ENCODE peak calls at places on chromosomes 13 and 19, in five cellular contexts. V is trophoblast cell, C is IMR-90, Z is H9, I is neuronal stem cell. A is an unnamed sample.

GRCh38 chr13:39370554-39370953 is 232.4 kb downstream of the LHFPL6 start:
- DNase-seq in I (no peak), Z (no peak), V (peak), C (peak), A (no peak)

GRCh38 chr13:92719868-92720267 is 506.7 kb upstream of the GPC6 start:
- DNase-seq in C (no peak), I (peak), V (no peak), Z (peak), A (peak)

GRCh38 chr19:6532244-6532999 is 1.6 kb downstream of the TNFSF9 start:
- DNase-seq in I (no peak), V (no peak), C (no peak), Z (no peak), A (no peak)

GRCh38 chr19:38385804-38386257 is 2.0 kb downstream of the GGN start:
- DNase-seq in C (no peak), V (no peak), Z (peak), I (no peak), A (no peak)

GRCh38 chr19:52962394-52963228 is at the start of gene ZNF816:
- DNase-seq in Z (peak), I (peak), C (peak), V (peak), A (peak)

GRCh38 chr19:48921721-48922500 is 11.6 kb upstream of the DHDH start:
- DNase-seq in C (no peak), Z (no peak), I (no peak), V (no peak), A (no peak)

GRCh38 chr13:53848546-53848945 is 819.9 kb downstream of the OLFM4 start:
- DNase-seq in V (no peak), Z (no peak), C (no peak), I (peak), A (no peak)

GRCh38 chr19:5114713-5115112 is 145.8 kb downstream of the KDM4B start:
- DNase-seq in C (no peak), V (no peak), I (no peak), Z (no peak), A (no peak)

GRCh38 chr13:93409001-93409400 is 182.4 kb downstream of the GPC6 start:
- DNase-seq in Z (no peak), V (no peak), I (no peak), C (peak), A (no peak)

GRCh38 chr19:49564616-49565045 is 15.7 kb downstream of the NOSIP start:
- DNase-seq in V (no peak), C (no peak), Z (no peak), I (no peak), A (no peak)

GRCh38 chr19:15304140-15304705 is 28.1 kb downstream of the BRD4 start:
- DNase-seq in I (no peak), Z (no peak), C (no peak), V (no peak), A (no peak)

GRCh38 chr19:54319049-54319448 is 6.1 kb upstream of the LILRA5 start:
- DNase-seq in Z (no peak), I (no peak), V (peak), C (no peak), A (no peak)

GRCh38 chr19:35695895-35696422 is 8.4 kb upstream of the ZBTB32 start:
- DNase-seq in I (no peak), V (no peak), Z (no peak), C (no peak), A (no peak)

GRCh38 chr19:35693835-35694599 is 10.3 kb upstream of the ZBTB32 start:
- DNase-seq in C (peak), I (peak), V (peak), Z (peak), A (peak)

GRCh38 chr19:35692010-35692409 is 12.3 kb upstream of the ZBTB32 start:
- DNase-seq in C (no peak), V (no peak), I (no peak), Z (no peak), A (no peak)

GRCh38 chr19:35696835-35697234 is 7.5 kb upstream of the ZBTB32 start:
- DNase-seq in Z (no peak), I (no peak), C (no peak), V (no peak), A (no peak)

DNA sequence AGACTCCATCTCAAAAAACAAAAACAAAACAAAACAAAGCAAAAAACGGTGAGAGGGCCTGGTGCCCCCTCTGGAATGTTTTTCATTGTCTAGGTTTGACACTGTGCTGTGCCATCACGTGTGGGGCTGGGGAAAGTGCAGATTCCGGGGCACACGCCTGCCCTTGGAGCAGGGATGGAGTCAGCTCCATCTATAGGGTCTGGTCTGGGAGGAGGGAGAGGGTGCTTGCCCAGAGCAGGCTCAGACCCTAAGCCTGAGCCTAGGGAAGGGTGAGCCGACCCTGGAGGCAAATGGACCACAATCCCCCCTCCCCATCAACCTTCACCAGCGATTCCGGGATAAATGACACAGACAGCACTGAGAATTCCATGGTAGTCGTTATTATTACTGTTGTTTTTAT is 10.9 kb upstream of the ZBTB32 start:
- DNase-seq in Z (no peak), C (no peak), I (no peak), V (no peak), A (no peak)
- H4K91ac ChIP-seq in Z (no peak), C (no peak), I (no peak), V (no peak), A (no peak)

GRCh38 chr19:43934985-43935708 is at the start of gene ZNF45:
- DNase-seq in C (peak), I (peak), Z (peak), V (peak), A (peak)
- H4K91ac ChIP-seq in C (peak), I (no peak), Z (no peak), V (peak), A (no peak)

GRCh38 chr19:29214411-29214810 is 1.5 kb upstream of the UQCRFS1 start:
- DNase-seq in Z (no peak), I (no peak), C (no peak), V (peak), A (no peak)
- H4K91ac ChIP-seq in Z (no peak), I (no peak), C (no peak), V (no peak), A (no peak)

GRCh38 chr19:17753976-17754375 is 2.7 kb downstream of the FCHO1 start:
- DNase-seq in C (no peak), V (no peak), Z (no peak), I (no peak), A (no peak)
- H4K91ac ChIP-seq in C (no peak), V (no peak), Z (no peak), I (no peak), A (no peak)

GRCh38 chr13:51330741-51331140 is 8.8 kb upstream of the SERPINE3 start:
- DNase-seq in I (no peak), V (no peak), C (no peak), Z (no peak), A (no peak)

GRCh38 chr13:51325837-51326236 is 13.7 kb upstream of the SERPINE3 start:
- DNase-seq in V (no peak), Z (no peak), I (no peak), C (no peak), A (no peak)

GRCh38 chr13:51331354-51331861 is 8.1 kb upstream of the SERPINE3 start:
- DNase-seq in Z (no peak), I (no peak), C (no peak), V (no peak), A (no peak)

GRCh38 chr13:51326782-51327181 is 12.7 kb upstream of the SERPINE3 start:
- DNase-seq in C (no peak), Z (no peak), I (no peak), V (peak), A (no peak)

DNA sequence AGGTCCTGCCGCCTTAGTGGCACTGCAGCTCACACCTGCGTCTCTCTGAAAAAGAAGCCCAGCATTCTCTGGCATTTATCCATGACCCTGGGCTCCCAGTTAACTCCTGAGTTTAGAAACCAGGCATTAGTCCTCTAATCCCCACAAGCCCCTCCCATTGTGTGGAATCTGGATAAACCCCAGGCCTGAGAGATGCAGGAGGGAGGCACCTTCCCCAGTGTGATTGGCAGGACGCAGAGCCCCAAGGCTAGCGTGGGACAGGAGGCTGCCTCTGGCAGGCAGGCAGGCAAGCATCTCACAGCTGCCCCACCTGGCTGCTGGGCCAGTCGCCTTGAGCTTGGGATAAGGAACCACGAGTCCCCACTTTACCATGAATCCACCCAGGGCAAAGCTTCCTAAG is 11.0 kb upstream of the SERPINE3 start:
- DNase-seq in C (no peak), Z (peak), I (peak), V (no peak), A (peak)
- H4K91ac ChIP-seq in C (no peak), Z (no peak), I (no peak), V (no peak), A (no peak)

GRCh38 chr13:109126973-109127615 is 497.7 kb downstream of the MYO16 start:
- DNase-seq in V (no peak), Z (no peak), I (peak), C (no peak), A (no peak)

GRCh38 chr13:109123971-109124370 is 494.6 kb downstream of the MYO16 start:
- DNase-seq in I (no peak), C (no peak), V (no peak), Z (no peak), A (no peak)

GRCh38 chr13:109119886-109120285 is 490.5 kb downstream of the MYO16 start:
- DNase-seq in Z (no peak), V (no peak), C (peak), I (no peak), A (no peak)

GRCh38 chr13:109121826-109122225 is 492.4 kb downstream of the MYO16 start:
- DNase-seq in Z (no peak), I (no peak), V (no peak), C (no peak), A (no peak)
- H4K91ac ChIP-seq in Z (no peak), I (no peak), V (no peak), C (no peak), A (no peak)

DNA sequence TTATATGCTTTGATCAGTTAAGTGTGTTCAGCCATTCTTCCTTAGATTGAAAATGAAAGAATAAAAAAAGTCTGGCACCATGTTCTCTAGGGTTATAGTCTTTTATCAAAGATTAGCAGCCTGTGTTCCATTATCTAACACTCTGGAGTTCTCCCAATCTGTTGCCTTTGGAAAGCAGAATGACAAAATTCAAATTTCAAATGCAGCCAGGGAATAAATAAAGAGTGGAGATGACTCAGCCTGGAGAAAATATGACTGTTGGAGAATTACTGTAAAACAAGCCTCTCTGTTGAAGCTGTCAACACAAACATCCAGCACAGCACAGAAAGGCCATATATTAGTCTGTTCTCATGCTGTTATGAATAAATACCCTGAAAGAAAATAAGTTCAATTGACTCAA is 650.5 kb upstream of the SLC10A2 start:
- DNase-seq in C (no peak), Z (no peak), V (no peak), I (no peak), A (no peak)
- H4K91ac ChIP-seq in C (no peak), Z (no peak), V (no peak), I (no peak), A (no peak)

GRCh38 chr19:32241957-32242710 is 103.3 kb upstream of the ZNF507 start:
- DNase-seq in Z (no peak), C (no peak), I (no peak), V (no peak), A (no peak)
- H4K91ac ChIP-seq in Z (no peak), C (no peak), I (no peak), V (no peak), A (no peak)

GRCh38 chr13:25423831-25424230 is 52.1 kb downstream of the ATP8A2 start:
- DNase-seq in Z (peak), C (no peak), I (no peak), V (no peak), A (no peak)
- H4K91ac ChIP-seq in Z (no peak), C (no peak), I (no peak), V (no peak), A (no peak)

DNA sequence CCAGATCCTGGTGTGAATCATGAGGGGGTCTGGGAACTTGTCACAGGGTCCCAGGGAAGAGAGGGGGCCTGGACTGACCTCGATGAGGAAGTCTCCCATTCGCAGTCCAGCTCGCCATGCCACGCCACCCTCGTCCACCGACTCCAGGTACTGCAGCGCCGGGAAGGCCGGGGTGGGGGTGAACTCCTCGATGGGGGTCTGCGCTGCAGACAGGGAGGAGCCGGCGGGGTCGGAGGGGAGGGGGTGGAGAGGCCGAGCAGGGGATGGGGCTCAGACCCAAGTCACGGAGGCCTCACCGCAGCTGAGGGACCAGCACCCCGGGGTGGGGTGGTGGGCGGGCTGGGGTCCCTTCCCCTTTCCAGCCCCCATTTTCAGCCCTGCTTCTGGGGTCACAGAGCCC is 30.8 kb downstream of the SHANK1 start:
- DNase-seq in C (no peak), Z (no peak), I (no peak), V (no peak), A (no peak)
- H4K91ac ChIP-seq in C (no peak), Z (no peak), I (no peak), V (no peak), A (no peak)

A was measured in H1.